ENCODE peak calls at places on chromosomes 7 and 10, in seven cellular contexts. Z, B, I, F, Q, M and C are unnamed samples.

GRCh38 chr10:122669842-122670241 is 29.8 kb downstream of the C10orf120 start:
- DNase-seq in Z (no peak), B (no peak), I (no peak), F (no peak), Q (no peak), M (no peak), C (no peak)

GRCh38 chr7:36201122-36201723 is 48.2 kb downstream of the EEPD1 start:
- DNase-seq in Z (no peak), B (no peak), I (no peak), F (no peak), Q (no peak), M (no peak), C (no peak)

GRCh38 chr7:91264924-91265681 is 870 bp downstream of the FZD1 start:
- DNase-seq in Z (peak), B (peak), I (peak), F (no peak), Q (no peak), M (peak), C (peak)

GRCh38 chr7:40115941-40116340 is 18.5 kb downstream of the MPLKIP start:
- DNase-seq in Z (no peak), B (no peak), I (no peak), F (no peak), Q (no peak), M (no peak), C (no peak)

GRCh38 chr10:106540606-106541005 is 623.9 kb downstream of the SORCS1 start:
- DNase-seq in Z (no peak), B (no peak), I (no peak), F (no peak), Q (no peak), M (no peak), C (no peak)

GRCh38 chr10:96017227-96017687 is 26.1 kb upstream of the CCNJ start:
- DNase-seq in Z (peak), B (peak), I (peak), F (peak), Q (peak), M (no peak), C (peak)

GRCh38 chr7:54747234-54747633 is 11.8 kb downstream of the SEC61G start:
- DNase-seq in Z (no peak), B (no peak), I (no peak), F (no peak), Q (no peak), M (no peak), C (no peak)

GRCh38 chr10:103661198-103661950 is 167.9 kb downstream of the NEURL1 start:
- DNase-seq in Z (no peak), B (peak), I (no peak), F (peak), Q (peak), M (peak), C (peak)

GRCh38 chr7:35801392-35802101 is 690 bp downstream of the SEPTIN7 start:
- DNase-seq in Z (peak), B (peak), I (peak), F (peak), Q (peak), M (peak), C (peak)

GRCh38 chr7:37448057-37448636 is 517 bp downstream of the ELMO1 start:
- DNase-seq in Z (no peak), B (no peak), I (no peak), F (peak), Q (peak), M (no peak), C (no peak)

GRCh38 chr7:3911685-3912084 is 610.6 kb downstream of the SDK1 start:
- DNase-seq in Z (no peak), B (no peak), I (no peak), F (no peak), Q (no peak), M (no peak), C (no peak)

GRCh38 chr7:131529179-131529578 is 27.2 kb downstream of the PODXL start:
- DNase-seq in Z (no peak), B (no peak), I (no peak), F (no peak), Q (no peak), M (no peak), C (no peak)

GRCh38 chr7:128878226-128879105 is 15.8 kb downstream of the ATP6V1F start:
- DNase-seq in Z (no peak), B (no peak), I (no peak), F (no peak), Q (no peak), M (peak), C (no peak)

GRCh38 chr7:131859162-131859821 is 302.9 kb upstream of the PODXL start:
- DNase-seq in Z (peak), B (peak), I (peak), F (peak), Q (peak), M (peak), C (peak)

GRCh38 chr10:79322616-79323566 is 24.4 kb upstream of the PPIF start:
- DNase-seq in Z (no peak), B (peak), I (no peak), F (peak), Q (peak), M (peak), C (no peak)

GRCh38 chr7:18455644-18456043 is 39.9 kb upstream of the HDAC9 start:
- DNase-seq in Z (no peak), B (no peak), I (no peak), F (no peak), Q (no peak), M (no peak), C (no peak)

GRCh38 chr7:100836812-100837098 is 9.4 kb upstream of the EPHB4 start:
- DNase-seq in Z (no peak), B (no peak), I (no peak), F (no peak), Q (no peak), M (no peak), C (no peak)

GRCh38 chr7:142746268-142746667 is 3.0 kb upstream of the PRSS1 start:
- DNase-seq in Z (no peak), B (no peak), I (no peak), F (no peak), Q (no peak), M (no peak), C (no peak)

GRCh38 chr10:1163204-1163660 is 107.0 kb downstream of the WDR37 start:
- DNase-seq in Z (no peak), B (no peak), I (no peak), F (no peak), Q (no peak), M (no peak), C (no peak)

GRCh38 chr10:124565565-124566221 is 104.1 kb downstream of the LHPP start:
- DNase-seq in Z (no peak), B (no peak), I (no peak), F (no peak), Q (no peak), M (no peak), C (peak)

GRCh38 chr7:133436014-133436428 is 183.1 kb downstream of the EXOC4 start:
- DNase-seq in Z (no peak), B (no peak), I (peak), F (no peak), Q (no peak), M (no peak), C (no peak)

GRCh38 chr7:4945949-4946348 is 13.0 kb downstream of the MMD2 start:
- DNase-seq in Z (no peak), B (no peak), I (no peak), F (no peak), Q (no peak), M (no peak), C (no peak)

GRCh38 chr10:60511823-60512222 is 122.1 kb upstream of the ANK3 start:
- DNase-seq in Z (no peak), B (no peak), I (no peak), F (no peak), Q (no peak), M (no peak), C (no peak)

GRCh38 chr10:113073549-113074189 is 123.6 kb downstream of the TCF7L2 start:
- DNase-seq in Z (no peak), B (no peak), I (peak), F (no peak), Q (no peak), M (no peak), C (no peak)

GRCh38 chr7:30925117-30925516 is 13.5 kb downstream of the AQP1 start:
- DNase-seq in Z (no peak), B (no peak), I (no peak), F (no peak), Q (no peak), M (no peak), C (no peak)